ENCODE peak calls at places on chromosome 7, in four cellular contexts. I is IMR-90, V is GM12878, G is K562. P is an unnamed sample.

GRCh38 chr7:91556239-91556638 is 292.0 kb downstream of the FZD1 start:
- DNase-seq in I (no peak), V (no peak), G (no peak), P (no peak)

GRCh38 chr7:74305987-74306736 is 17.0 kb downstream of the CLIP2 start:
- DNase-seq in I (no peak), V (no peak), G (no peak), P (no peak)

GRCh38 chr7:143299840-143300239 is 11.7 kb downstream of the CASP2 start:
- DNase-seq in I (no peak), V (no peak), G (peak), P (peak)

GRCh38 chr7:75879771-75880184 is 944 bp downstream of the RHBDD2 start:
- DNase-seq in I (peak), V (no peak), G (peak), P (no peak)

GRCh38 chr7:95690367-95690947 is 81.9 kb upstream of the DYNC1I1 start:
- DNase-seq in I (peak), V (peak), G (peak), P (peak)

GRCh38 chr7:22110227-22110839 is 164.6 kb upstream of the CDCA7L start:
- DNase-seq in I (peak), V (peak), G (peak), P (peak)

GRCh38 chr7:94510582-94511456 is 1.2 kb downstream of the CASD1 start:
- DNase-seq in I (peak), V (no peak), G (no peak), P (peak)

GRCh38 chr7:40015790-40016296 is 65.8 kb downstream of the CDK13 start:
- DNase-seq in I (peak), V (peak), G (no peak), P (no peak)

GRCh38 chr7:112168915-112169314 is 37.3 kb downstream of the DOCK4 start:
- DNase-seq in I (no peak), V (no peak), G (no peak), P (no peak)

GRCh38 chr7:45229130-45229920 is 71.7 kb downstream of the RAMP3 start:
- DNase-seq in I (no peak), V (no peak), G (peak), P (no peak)

GRCh38 chr7:66905689-66906088 is 15.3 kb upstream of the TMEM248 start:
- DNase-seq in I (no peak), V (no peak), G (peak), P (no peak)

GRCh38 chr7:9719721-9720120 is 1254.0 kb upstream of the PHF14 start:
- DNase-seq in I (no peak), V (no peak), G (no peak), P (no peak)

GRCh38 chr7:148335790-148336189 is 254.8 kb upstream of the C7orf33 start:
- DNase-seq in I (no peak), V (no peak), G (no peak), P (no peak)

GRCh38 chr7:106944035-106944665 is 79.1 kb downstream of the PIK3CG start:
- DNase-seq in I (no peak), V (no peak), G (no peak), P (no peak)

GRCh38 chr7:55533050-55533728 is 39.1 kb downstream of the VOPP1 start:
- DNase-seq in I (peak), V (peak), G (no peak), P (no peak)

GRCh38 chr7:98213874-98214810 is 2.9 kb downstream of the BHLHA15 start:
- DNase-seq in I (no peak), V (no peak), G (no peak), P (no peak)

GRCh38 chr7:17546206-17546998 is 247.9 kb downstream of the AHR start:
- DNase-seq in I (peak), V (no peak), G (no peak), P (no peak)

GRCh38 chr7:159015894-159016410 is 128.7 kb downstream of the VIPR2 start:
- DNase-seq in I (no peak), V (no peak), G (no peak), P (no peak)

GRCh38 chr7:159013825-159014289 is 130.8 kb downstream of the VIPR2 start:
- DNase-seq in I (no peak), V (no peak), G (no peak), P (no peak)

GRCh38 chr7:159016591-159016990 is 128.1 kb downstream of the VIPR2 start:
- DNase-seq in I (no peak), V (no peak), G (no peak), P (no peak)

GRCh38 chr7:159014297-159015062 is 130.2 kb downstream of the VIPR2 start:
- DNase-seq in I (no peak), V (no peak), G (no peak), P (no peak)

GRCh38 chr7:159015081-159015893 is 129.4 kb downstream of the VIPR2 start:
- DNase-seq in I (no peak), V (no peak), G (peak), P (peak)
- TF ChIP-seq CEBPB in I (no peak), V (no peak), G (no peak), P (peak)

GRCh38 chr7:133139350-133139749 is 57.5 kb upstream of the CHCHD3 start:
- DNase-seq in I (peak), V (no peak), G (peak), P (no peak)
- TF ChIP-seq ELK1 in I (no peak), V (no peak), G (no peak), P (no peak)

GRCh38 chr7:70091362-70091761 is 493.1 kb downstream of the AUTS2 start:
- DNase-seq in I (no peak), V (no peak), G (no peak), P (no peak)

GRCh38 chr7:70098133-70098561 is 499.9 kb downstream of the AUTS2 start:
- DNase-seq in I (no peak), V (no peak), G (no peak), P (no peak)

GRCh38 chr7:70093496-70093895 is 495.2 kb downstream of the AUTS2 start:
- DNase-seq in I (no peak), V (no peak), G (no peak), P (peak)

GRCh38 chr7:70097639-70098038 is 499.4 kb downstream of the AUTS2 start:
- DNase-seq in I (no peak), V (no peak), G (no peak), P (no peak)

DNA sequence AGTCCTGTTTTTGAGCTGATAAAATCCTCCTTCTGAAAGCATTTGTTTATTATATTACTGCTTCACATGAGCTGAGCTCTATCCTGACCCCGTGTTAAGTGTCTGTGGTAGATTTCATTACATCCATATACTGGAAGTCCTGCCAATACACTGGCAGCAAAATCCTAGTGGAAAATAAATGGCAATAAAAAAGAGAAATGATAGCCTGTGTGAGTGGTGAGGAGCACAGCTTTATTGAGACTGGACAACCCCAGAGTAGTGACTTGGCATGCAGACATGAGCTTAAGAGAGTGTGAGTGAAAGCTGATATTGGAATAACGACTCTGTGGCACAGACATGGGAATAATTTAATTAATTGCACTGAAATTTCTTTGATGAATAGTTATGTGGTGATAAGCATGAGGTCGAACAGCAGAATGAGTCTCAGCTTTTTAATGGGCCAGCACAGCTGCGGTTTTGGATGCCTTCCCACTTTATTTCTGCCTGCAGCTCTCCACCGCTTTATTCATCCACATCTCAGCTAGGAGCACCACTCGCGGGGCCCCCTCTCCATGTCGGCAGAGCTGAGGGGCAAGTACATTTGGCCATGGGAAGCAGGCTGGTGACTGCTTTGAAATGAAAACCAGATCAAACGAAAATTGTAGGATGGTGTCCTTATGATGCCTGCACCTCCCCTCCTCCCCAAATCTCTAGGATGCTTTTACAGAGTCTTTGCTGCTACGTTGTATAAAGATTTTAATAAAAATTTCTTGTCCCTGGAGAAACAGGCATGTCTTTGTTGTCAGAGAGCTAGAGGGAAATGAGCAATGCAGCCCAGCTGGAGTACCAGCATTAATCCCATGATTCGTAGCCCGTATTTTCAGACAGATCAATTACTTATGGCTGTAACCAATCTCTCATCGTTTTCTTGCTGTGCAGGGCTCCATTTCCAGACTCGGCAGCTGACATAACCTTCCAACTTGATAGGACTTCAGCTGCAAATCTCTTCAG is 494.3 kb downstream of the AUTS2 start:
- DNase-seq in I (peak), V (no peak), G (no peak), P (no peak)
- TF ChIP-seq CEBPB in I (no peak), V (no peak), G (no peak), P (no peak)

GRCh38 chr7:80307251-80307856 is 172.7 kb downstream of the GNAI1 start:
- DNase-seq in I (peak), V (no peak), G (no peak), P (peak)
- TF ChIP-seq ELK1 in I (no peak), V (no peak), G (no peak), P (no peak)

GRCh38 chr7:92782236-92782635 is 54.1 kb downstream of the CDK6 start:
- DNase-seq in I (no peak), V (no peak), G (no peak), P (no peak)
- TF ChIP-seq CEBPB in I (no peak), V (no peak), G (no peak), P (no peak)

DNA sequence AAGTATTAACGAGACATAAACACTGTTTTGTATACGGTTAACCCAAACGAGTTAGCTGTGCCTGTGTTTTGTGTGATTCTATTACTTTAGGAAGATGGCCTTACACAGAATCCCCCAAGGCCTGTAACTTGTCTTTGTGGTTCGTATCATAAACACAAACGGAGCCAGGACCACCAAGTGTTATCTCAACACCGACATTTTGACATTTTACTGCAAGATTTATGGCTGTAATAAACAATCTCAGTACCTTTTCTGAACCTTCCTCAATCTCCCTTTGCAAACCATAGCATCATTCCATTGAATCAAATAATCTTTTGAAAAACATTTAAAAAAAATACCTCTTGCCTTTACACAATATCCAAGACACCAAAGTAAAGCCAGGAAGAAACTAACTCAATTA is 2.4 kb upstream of the HOXA4 start:
- DNase-seq in I (no peak), V (no peak), G (no peak), P (no peak)
- TF ChIP-seq ELK1 in I (no peak), V (no peak), G (no peak), P (no peak)

DNA sequence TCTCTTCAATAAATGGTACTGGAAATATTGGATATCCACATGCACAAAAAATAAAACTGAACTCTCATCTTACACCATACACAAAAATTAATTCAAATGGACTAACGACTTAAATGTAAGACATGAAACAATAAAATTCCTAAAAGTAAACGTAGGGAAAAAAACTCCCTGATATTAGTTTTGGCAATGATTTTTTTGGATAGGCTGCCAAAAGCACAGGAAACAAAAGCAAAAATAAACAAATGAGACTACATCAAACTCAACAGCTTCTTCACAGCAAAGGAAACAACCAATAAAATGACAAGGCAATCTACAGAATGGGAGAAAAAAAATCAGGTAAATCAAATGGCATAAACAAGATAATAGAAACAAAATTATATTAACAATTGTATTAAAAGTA is 65.7 kb downstream of the ORC5 start:
- DNase-seq in I (no peak), V (no peak), G (no peak), P (no peak)
- TF ChIP-seq CEBPB in I (no peak), V (no peak), G (no peak), P (no peak)

DNA sequence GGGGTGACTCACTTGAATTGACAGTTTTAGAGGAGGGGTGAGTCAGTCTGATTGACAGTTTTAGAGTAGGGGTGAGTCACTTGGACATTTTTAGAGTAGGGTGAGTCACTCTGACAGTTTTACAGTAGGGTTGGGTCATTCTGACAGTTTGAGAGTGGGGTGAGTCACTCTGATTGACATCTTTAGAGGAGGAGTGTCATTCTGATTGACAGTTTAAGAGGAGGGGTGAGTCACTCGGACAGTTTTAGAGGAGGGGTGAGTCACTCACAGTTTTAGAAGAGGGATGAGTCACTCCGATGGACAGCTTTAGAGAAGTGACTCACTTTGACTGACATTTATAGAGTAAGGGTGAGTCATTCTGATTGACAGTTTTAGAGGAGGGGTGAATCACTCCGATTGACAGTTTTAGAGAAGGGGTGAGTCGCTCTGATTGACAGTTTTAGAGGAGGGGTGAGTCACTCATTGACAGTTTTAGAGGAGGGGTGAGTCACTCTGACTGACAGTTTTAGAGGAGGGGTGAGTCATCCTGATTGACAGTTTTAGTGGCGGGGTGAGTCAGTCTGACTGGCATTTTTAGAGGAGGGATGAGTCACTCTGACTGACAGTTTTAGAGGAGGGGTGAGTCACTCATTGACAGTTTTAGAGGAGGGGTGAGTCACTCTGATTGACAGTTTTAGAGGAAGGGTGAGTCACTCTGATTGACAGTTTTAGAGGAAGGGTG is 595.9 kb downstream of the DNAJB6 start:
- DNase-seq in I (no peak), V (no peak), G (no peak), P (peak)
- TF ChIP-seq ELK1 in I (no peak), V (no peak), G (no peak), P (no peak)

GRCh38 chr7:158742065-158742821 is 37.6 kb upstream of the NCAPG2 start:
- DNase-seq in I (no peak), V (no peak), G (no peak), P (no peak)

GRCh38 chr7:158738841-158739240 is 34.2 kb upstream of the NCAPG2 start:
- DNase-seq in I (no peak), V (no peak), G (no peak), P (no peak)

GRCh38 chr7:158740657-158741293 is 36.2 kb upstream of the NCAPG2 start:
- DNase-seq in I (peak), V (no peak), G (peak), P (peak)

GRCh38 chr7:158741294-158741666 is 36.7 kb upstream of the NCAPG2 start:
- DNase-seq in I (no peak), V (no peak), G (no peak), P (no peak)

DNA sequence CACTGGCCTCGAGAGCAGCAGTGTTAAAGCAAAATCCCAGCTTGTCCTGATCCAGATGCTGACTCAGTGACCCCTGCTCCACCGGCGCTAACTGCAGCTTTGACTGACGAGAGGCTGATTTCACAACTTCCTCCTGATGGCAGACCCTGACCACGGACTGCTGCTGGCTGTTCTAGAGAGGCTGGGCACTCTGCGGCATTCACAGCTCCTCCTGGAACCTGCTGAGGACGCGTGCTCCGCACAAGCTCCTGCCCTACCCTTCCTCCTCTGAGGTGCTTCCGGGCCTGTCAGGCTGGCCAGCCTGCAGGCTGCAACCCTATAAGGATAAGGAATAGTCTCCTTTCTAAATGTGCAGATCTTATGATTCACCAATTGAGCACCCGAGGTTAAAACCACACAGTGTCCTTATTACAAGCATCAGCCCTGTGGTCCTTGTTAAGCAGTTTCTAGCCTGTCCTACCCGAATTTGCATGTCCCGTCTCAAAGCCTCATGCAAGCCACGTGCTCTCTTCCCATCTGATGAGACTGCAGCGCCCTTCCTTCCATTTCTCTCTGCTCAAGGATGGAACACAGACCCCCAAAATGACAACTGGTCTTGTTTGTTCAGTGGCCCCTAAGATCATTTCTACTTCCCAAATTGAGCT is 35.5 kb upstream of the NCAPG2 start:
- DNase-seq in I (peak), V (no peak), G (peak), P (peak)
- TF ChIP-seq CEBPB in I (peak), V (no peak), G (peak), P (no peak)

P was measured in A549.